ENCODE peak calls at places on chromosomes 3 and 15, in six cellular contexts. Z is hepatocyte, D is mammary epithelial cell, N is H1, X is RWPE1, H is substantia nigra. V is an unnamed sample.
A peak's percentile ranks its signal among the peaks of the same experiment; 100 is the strongest.

GRCh38 chr3:117105650-117106049 is 396.1 kb downstream of the TUSC7 start:
- DNase-seq in Z (no peak), D (no peak), N (no peak), X (no peak), H (no peak), V (peak; percentile 68)

GRCh38 chr3:190013943-190014924 is 106.5 kb downstream of the P3H2 start:
- DNase-seq in Z (no peak), D (no peak), N (no peak), X (peak; percentile 34), H (no peak), V (no peak)

GRCh38 chr15:62392411-62392810 is 227.3 kb upstream of the C2CD4B start:
- DNase-seq in Z (peak; percentile 48), D (no peak), N (no peak), X (no peak), H (no peak), V (peak; percentile 21)

GRCh38 chr3:191476053-191476787 is 15.3 kb downstream of the PYDC2 start:
- DNase-seq in Z (peak; percentile 24), D (no peak), N (no peak), X (no peak), H (no peak), V (peak; percentile 8)

GRCh38 chr3:134066539-134067310 is 37.0 kb upstream of the SLCO2A1 start:
- DNase-seq in Z (peak; percentile 21), D (no peak), N (no peak), X (no peak), H (no peak), V (no peak)

GRCh38 chr3:113243846-113244245 is 32.5 kb downstream of the BOC start:
- DNase-seq in Z (no peak), D (no peak), N (no peak), X (no peak), H (no peak), V (no peak)

GRCh38 chr15:60095711-60096110 is 91.6 kb downstream of the FOXB1 start:
- DNase-seq in Z (no peak), D (no peak), N (no peak), X (no peak), H (no peak), V (no peak)

GRCh38 chr3:46812237-46812791 is 50.9 kb downstream of the MYL3 start:
- DNase-seq in Z (peak; percentile 92), D (peak; percentile 47), N (peak; percentile 34), X (peak; percentile 68), H (no peak), V (peak; percentile 41)

GRCh38 chr15:44447772-44448376 is 20.4 kb downstream of the CTDSPL2 start:
- DNase-seq in Z (no peak), D (no peak), N (no peak), X (no peak), H (no peak), V (no peak)

GRCh38 chr3:40292637-40293036 is 16.9 kb upstream of the EIF1B start:
- DNase-seq in Z (no peak), D (no peak), N (no peak), X (no peak), H (peak; percentile 27), V (no peak)

GRCh38 chr3:111859061-111859973 is at the start of gene PHLDB2:
- DNase-seq in Z (peak; percentile 92), D (peak; percentile 97), N (no peak), X (peak; percentile 82), H (no peak), V (peak; percentile 85)

GRCh38 chr3:178835033-178835432 is 236.6 kb downstream of the ZMAT3 start:
- DNase-seq in Z (no peak), D (no peak), N (no peak), X (no peak), H (no peak), V (no peak)

GRCh38 chr15:70561885-70562284 is 201.5 kb downstream of the UACA start:
- DNase-seq in Z (no peak), D (no peak), N (no peak), X (no peak), H (no peak), V (no peak)

GRCh38 chr3:160435095-160435494 is 14.5 kb downstream of the TRIM59 start:
- DNase-seq in Z (no peak), D (no peak), N (no peak), X (no peak), H (no peak), V (no peak)

GRCh38 chr3:23490459-23490858 is 287.3 kb downstream of the UBE2E2 start:
- DNase-seq in Z (no peak), D (peak; percentile 31), N (no peak), X (peak; percentile 14), H (no peak), V (peak; percentile 74)

GRCh38 chr15:68183886-68184285 is 21.2 kb downstream of the CALML4 start:
- DNase-seq in Z (no peak), D (peak; percentile 15), N (no peak), X (no peak), H (no peak), V (peak; percentile 54)

GRCh38 chr3:126925411-126926171 is 57.3 kb upstream of the PLXNA1 start:
- DNase-seq in Z (no peak), D (no peak), N (no peak), X (no peak), H (no peak), V (no peak)

GRCh38 chr3:55189359-55189801 is 261.5 kb upstream of the LRTM1 start:
- DNase-seq in Z (peak; percentile 29), D (no peak), N (peak; percentile 46), X (no peak), H (no peak), V (peak; percentile 84)

DNA sequence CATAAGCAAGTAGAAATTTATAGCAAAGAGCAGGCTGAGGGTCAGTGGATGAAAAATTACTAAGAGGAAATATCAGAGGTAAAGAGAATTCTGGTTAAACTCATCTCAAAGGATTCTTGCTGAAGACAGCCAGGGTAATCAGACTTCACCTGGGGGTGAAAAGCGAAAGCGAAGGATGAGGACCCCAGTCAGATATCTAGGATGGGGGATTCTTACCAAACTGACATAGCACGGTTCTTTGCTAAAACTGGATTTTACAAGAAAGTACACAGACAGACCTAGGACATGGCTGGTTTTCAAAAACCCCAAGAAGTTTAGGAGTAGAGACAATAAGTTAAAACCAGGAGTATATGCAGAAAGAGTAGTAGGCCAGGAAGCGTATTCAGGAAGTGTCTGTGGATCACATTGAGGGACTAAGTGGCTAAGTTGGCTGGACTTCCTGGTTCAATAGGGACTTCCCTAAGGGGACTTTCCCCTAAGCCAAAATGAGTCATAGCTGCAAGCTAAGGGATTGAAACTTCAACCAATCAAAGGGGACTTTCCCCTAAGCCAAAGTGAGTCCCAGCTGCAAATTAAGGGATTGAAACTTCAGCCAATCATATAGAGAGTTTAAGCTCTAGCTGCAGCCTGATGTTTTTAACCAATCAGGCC is 2.4 kb upstream of the CFAP91 start:
- DNase-seq in Z (peak; percentile 25), D (peak; percentile 58), N (no peak), X (no peak), H (no peak), V (no peak)
- H3K27ac ChIP-seq in Z (no peak overlapping the region), D (no peak overlapping the region), N (no peak overlapping the region), X (no peak overlapping the region), H (no peak overlapping the region), V (no peak overlapping the region)

GRCh38 chr15:73987646-73988045 is 4.4 kb downstream of the STOML1 start:
- DNase-seq in Z (no peak), D (no peak), N (no peak), X (no peak), H (no peak), V (no peak)

GRCh38 chr15:73990250-73991005 is 1.7 kb downstream of the STOML1 start:
- DNase-seq in Z (no peak), D (no peak), N (no peak), X (no peak), H (no peak), V (no peak)

GRCh38 chr15:73988075-73988969 is 3.8 kb downstream of the STOML1 start:
- DNase-seq in Z (no peak), D (peak; percentile 90), N (no peak), X (no peak), H (no peak), V (peak; percentile 66)

GRCh38 chr15:73991260-73991659 is 835 bp downstream of the STOML1 start:
- DNase-seq in Z (peak; percentile 44), D (no peak), N (no peak), X (no peak), H (peak; percentile 53), V (peak; percentile 48)

DNA sequence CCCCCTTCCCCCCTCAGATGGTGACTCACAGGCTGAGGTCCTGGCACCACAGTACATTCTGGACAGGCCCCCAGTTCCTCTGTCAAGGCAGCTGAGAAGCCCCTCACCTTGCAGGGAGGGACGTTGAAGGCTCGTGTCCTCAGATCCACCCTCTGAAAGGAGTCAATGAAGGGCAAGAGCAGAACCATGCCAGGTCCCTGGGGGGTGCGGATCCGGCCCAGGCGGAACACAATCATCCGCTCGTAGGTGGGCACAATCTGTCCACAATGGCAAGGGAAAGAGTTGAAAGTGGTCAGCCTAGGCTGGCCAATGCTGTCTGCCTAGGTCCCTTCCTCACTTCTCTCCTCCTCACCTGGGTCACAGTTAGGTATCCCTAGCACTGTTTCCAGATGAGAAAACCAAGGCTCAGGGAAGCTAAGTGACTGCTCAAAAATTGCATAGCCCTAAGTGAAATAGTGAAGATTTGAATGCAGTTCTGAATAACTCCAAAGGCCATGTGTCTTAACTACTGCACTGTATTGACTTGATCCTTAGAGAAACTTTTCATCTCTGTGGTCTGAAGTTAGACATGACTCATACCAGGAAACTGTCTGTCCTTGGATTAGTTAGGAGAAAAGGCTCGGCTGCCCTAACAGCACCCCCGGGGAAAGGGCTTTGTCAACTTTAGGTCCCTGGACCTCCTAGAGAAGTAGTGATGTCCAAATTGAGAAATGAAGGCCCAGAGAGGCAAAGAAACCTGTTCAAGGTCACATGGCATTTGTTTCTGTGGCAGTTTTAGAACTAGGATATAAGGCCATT is 2.9 kb downstream of the STOML1 start:
- DNase-seq in Z (peak; percentile 65), D (peak; percentile 89), N (no peak), X (no peak), H (no peak), V (peak; percentile 90)
- H3K27ac ChIP-seq in Z (peak overlapping the region; percentile 67), D (peak overlapping the region; percentile 62), N (no peak overlapping the region), X (peak overlapping the region; percentile 99), H (no peak overlapping the region), V (peak overlapping the region; percentile 16)

GRCh38 chr3:133049491-133049890 is 11.3 kb downstream of the TMEM108 start:
- DNase-seq in Z (no peak), D (no peak), N (no peak), X (no peak), H (no peak), V (no peak)

GRCh38 chr3:133058831-133059230 is 20.6 kb downstream of the TMEM108 start:
- DNase-seq in Z (no peak), D (no peak), N (no peak), X (no peak), H (no peak), V (no peak)

GRCh38 chr3:133058243-133058642 is 20.1 kb downstream of the TMEM108 start:
- DNase-seq in Z (no peak), D (no peak), N (no peak), X (no peak), H (no peak), V (no peak)

GRCh38 chr3:133054572-133054971 is 16.4 kb downstream of the TMEM108 start:
- DNase-seq in Z (no peak), D (no peak), N (no peak), X (no peak), H (no peak), V (no peak)
- H3K27ac ChIP-seq in Z (no peak overlapping the region), D (no peak overlapping the region), N (no peak overlapping the region), X (no peak overlapping the region), H (no peak overlapping the region), V (no peak overlapping the region)

DNA sequence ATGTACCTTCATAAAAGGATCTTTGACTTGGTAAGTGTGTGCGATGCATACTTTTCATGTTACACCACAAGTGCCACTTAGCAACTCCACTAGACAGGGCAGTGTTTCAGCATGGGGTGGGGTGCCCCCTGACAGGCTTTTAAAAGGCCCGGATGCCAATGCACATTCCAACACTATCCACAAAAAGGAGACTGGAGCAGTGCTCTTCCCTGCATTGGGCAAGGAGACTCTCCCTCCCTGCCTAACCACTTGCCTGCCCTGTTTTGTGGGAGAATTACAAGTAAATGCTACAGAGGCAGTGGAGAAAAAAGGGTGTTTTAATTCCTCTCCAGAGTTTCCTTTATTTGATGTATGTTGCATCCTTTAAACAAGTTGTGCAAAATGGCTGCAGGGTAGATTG is 1.7 kb upstream of the RARB start:
- DNase-seq in Z (no peak), D (peak; percentile 55), N (no peak), X (no peak), H (no peak), V (no peak)
- H3K27ac ChIP-seq in Z (peak overlapping the region; percentile 95), D (no peak overlapping the region), N (no peak overlapping the region), X (no peak overlapping the region), H (no peak overlapping the region), V (no peak overlapping the region)